ENCODE peak calls at places on chromosome 2, in seven cellular contexts. N is lower lobe of right lung, G is fibroblast of villous mesenchyme, A is SJSA1, T is dorsolateral prefrontal cortex, B is cardiac fibroblast, F is small intestine. W is an unnamed sample.

GRCh38 chr2:176325732-176326131 is 56.5 kb downstream of the MTX2 start:
- DNase-seq in N (no peak), F (no peak), B (no peak), T (no peak), A (no peak), G (no peak), W (no peak)

GRCh38 chr2:105308785-105309540 is 20.6 kb downstream of the TGFBRAP1 start:
- DNase-seq in T (no peak), N (peak; percentile 56), F (no peak), B (peak; percentile 32), A (no peak), G (peak; percentile 39), W (no peak)

GRCh38 chr2:127164761-127165538 is 55.1 kb downstream of the CYP27C1 start:
- DNase-seq in N (no peak), T (no peak), G (no peak), A (peak; percentile 32), F (no peak), B (no peak), W (no peak)

GRCh38 chr2:43340066-43340465 is 113.7 kb upstream of the ZFP36L2 start:
- DNase-seq in G (peak; percentile 88), A (no peak), B (peak; percentile 81), F (no peak), T (no peak), N (no peak), W (no peak)

GRCh38 chr2:152465541-152465940 is 130.6 kb downstream of the FMNL2 start:
- DNase-seq in B (peak; percentile 51), N (no peak), G (no peak), A (no peak), T (no peak), F (no peak), W (no peak)

GRCh38 chr2:16973586-16974274 is 308.1 kb upstream of the CYRIA start:
- DNase-seq in B (peak; percentile 4), F (no peak), A (no peak), T (no peak), N (no peak), G (peak; percentile 50), W (no peak)

GRCh38 chr2:27250652-27251379 is 12.0 kb downstream of the SLC30A3 start:
- DNase-seq in A (no peak), F (no peak), G (no peak), T (no peak), B (no peak), N (no peak), W (no peak)

GRCh38 chr2:16225545-16225944 is 285.2 kb downstream of the MYCN start:
- DNase-seq in T (no peak), F (no peak), G (no peak), A (no peak), B (no peak), N (no peak), W (no peak)

GRCh38 chr2:10901160-10901559 is 10.6 kb upstream of the KCNF1 start:
- DNase-seq in B (peak; percentile 20), G (peak; percentile 48), A (no peak), N (no peak), F (peak; percentile 75), T (no peak), W (no peak)

GRCh38 chr2:7886665-7887064 is 795.2 kb upstream of the ID2 start:
- DNase-seq in N (no peak), T (no peak), B (no peak), A (no peak), F (no peak), G (no peak), W (no peak)

DNA sequence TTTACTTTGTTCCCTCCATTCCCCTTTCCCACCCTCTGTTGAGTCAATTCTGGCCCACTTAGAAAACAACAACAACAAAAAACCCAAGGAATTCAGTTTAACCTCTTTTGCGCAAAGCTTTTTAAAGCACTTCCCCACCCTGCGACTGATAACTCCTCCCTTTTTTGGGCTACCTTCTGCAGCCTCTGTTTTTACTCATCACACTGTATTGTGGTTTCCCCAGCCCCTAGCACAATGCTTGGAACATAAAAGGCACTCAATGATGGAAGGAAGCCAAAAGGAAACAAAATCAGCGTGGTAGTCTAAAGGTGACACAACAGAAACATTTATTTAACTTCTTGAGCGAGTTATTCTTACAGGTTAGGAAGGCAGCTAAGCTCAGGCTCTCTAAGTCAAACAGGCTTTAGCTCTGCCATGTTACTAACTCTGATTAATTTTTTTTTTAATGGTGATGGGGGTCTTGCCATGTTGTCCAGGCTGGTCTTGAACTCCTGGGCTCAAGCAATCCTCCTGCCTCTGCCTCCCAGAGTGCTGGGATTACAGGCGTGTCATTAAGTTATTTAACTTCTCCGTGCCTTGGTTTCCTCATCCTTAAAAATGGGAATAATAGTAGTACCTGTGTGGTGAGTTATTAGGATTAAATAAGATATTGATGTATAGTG is 1.3 kb downstream of the CEP68 start:
- DNase-seq in G (peak; percentile 33), B (peak; percentile 50), A (no peak), N (no peak), T (no peak), F (peak; percentile 65), W (peak; percentile 54)
- H3K4me3 ChIP-seq in G (peak overlapping the region; percentile 77), B (peak overlapping the region; percentile 74), A (peak overlapping the region; percentile 87), N (peak overlapping the region; percentile 85), T (peak overlapping the region; percentile 98), F (peak overlapping the region; percentile 61), W (peak overlapping the region; percentile 68)

DNA sequence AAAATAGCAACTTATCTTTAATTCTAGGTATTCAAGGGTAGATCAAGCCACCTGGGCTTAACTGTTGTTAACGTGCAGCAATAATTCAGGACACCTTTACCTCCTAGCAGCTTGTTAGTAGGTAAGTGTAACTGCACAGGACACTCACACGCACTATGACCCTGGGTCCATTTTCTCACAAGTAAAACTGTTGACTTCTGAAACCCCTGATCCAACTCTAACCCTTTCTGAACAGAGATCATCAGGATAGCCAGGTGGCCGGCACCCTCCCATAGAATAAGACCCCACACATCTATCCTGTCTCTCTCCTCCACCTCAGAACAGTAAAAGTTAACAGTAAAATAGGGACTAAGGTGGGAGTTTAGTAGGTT is 610 bp downstream of the SPC25 start:
- DNase-seq in N (no peak), B (no peak), A (no peak), G (no peak), F (peak; percentile 17), T (no peak), W (no peak)
- H3K4me3 ChIP-seq in N (peak overlapping the region; percentile 68), B (peak overlapping the region; percentile 84), A (peak overlapping the region; percentile 66), G (peak overlapping the region; percentile 93), F (peak overlapping the region; percentile 24), T (peak overlapping the region; percentile 84), W (peak overlapping the region; percentile 83)

DNA sequence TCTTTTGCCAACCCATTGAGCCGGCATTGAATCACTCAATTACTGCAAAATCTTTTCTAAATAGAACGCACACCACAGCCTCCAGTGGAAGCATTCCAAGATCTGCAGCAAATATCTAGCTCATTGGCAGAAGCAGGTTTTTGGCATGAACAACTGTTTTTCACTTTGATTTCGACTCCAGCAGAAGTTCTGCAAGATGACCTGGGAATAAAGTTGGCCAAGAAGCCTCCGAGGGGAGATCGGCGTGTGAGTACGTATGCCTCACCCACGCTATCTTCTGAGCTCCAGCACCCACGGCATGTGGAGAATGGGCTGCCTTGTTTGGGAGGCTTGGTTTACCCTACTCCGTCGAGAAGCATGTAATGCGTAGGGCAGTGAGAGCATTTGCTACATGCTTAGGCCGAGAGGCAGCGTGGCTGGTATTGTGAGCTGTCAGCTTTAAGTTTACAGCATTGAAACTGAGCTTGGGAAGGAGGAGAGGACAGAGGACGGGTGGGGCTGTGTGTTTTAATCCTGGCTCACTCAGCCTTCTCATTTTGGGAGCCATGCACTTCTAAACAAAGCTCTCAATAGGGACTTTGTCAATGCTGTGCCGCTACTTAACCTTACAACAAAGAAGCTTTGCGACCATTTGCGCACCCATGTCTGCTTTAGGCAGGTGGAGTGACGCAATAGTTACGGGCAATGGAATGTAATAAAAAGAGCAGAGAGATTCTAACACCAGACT is 10.5 kb downstream of the PCARE start:
- DNase-seq in A (no peak), G (peak; percentile 37), B (peak; percentile 83), N (no peak), T (no peak), F (no peak), W (no peak)
- H3K4me3 ChIP-seq in A (no peak overlapping the region), G (no peak overlapping the region), B (no peak overlapping the region), N (no peak overlapping the region), T (no peak overlapping the region), F (no peak overlapping the region), W (no peak overlapping the region)

DNA sequence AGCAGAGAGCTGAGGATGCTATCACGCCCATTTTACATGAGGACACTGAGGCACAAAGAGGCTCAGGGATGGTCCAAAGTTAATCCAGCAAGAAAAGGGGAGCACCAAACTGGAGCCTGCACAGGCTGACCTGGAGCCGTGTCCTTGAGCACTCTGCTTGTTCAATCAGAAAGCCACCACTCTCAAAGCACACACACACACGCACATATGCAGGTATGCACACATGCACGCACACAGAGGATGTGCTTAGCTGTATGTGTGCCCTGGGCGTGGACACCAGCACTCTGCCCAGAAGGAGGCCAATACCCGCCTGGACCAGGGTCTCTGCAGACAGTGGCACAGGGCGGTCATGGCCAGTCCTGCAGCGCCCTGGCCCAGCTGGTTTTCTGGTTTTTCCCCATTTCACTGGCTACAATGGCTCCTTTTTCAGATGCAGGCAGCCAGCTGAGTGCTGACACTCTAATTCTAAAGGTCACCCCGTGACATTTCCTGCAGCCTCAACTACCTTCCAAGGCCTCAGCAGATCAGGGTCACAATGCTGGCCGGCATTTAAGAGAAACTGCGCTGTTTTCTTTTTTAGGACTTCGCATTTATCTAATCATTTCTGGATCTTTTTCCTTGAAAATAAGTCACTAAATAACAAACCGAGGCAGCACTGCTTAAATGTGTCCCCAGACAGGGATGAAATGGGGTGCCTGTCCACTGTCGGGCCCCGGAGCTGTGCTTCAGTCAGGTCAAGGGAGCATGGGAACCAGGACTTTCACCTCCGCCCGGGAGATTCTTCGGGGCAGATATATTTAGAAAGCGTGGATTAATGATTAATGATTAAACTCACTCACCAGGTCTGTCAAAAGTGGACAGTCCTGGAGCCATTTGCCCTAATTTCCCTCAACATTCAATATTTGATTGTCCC is 104.5 kb downstream of the HDAC4 start:
- DNase-seq in N (no peak), G (no peak), A (no peak), F (peak; percentile 81), B (no peak), T (peak; percentile 68), W (no peak)
- H3K4me3 ChIP-seq in N (no peak overlapping the region), G (no peak overlapping the region), A (no peak overlapping the region), F (no peak overlapping the region), B (no peak overlapping the region), T (no peak overlapping the region), W (no peak overlapping the region)

GRCh38 chr2:170820647-170821630 is 4.3 kb downstream of the GAD1 start:
- DNase-seq in G (no peak), B (no peak), A (no peak), T (no peak), N (no peak), F (peak; percentile 58), W (peak; percentile 31)

GRCh38 chr2:170822292-170822884 is 5.7 kb downstream of the GAD1 start:
- DNase-seq in B (no peak), F (no peak), N (no peak), A (no peak), T (no peak), G (no peak), W (no peak)

GRCh38 chr2:170822885-170823799 is 6.5 kb downstream of the GAD1 start:
- DNase-seq in G (no peak), T (no peak), N (no peak), A (no peak), B (no peak), F (no peak), W (no peak)

GRCh38 chr2:170819941-170820646 is 3.4 kb downstream of the GAD1 start:
- DNase-seq in B (no peak), F (no peak), N (no peak), T (no peak), G (no peak), A (no peak), W (no peak)

GRCh38 chr2:170821631-170822291 is 5.1 kb downstream of the GAD1 start:
- DNase-seq in N (no peak), A (no peak), F (no peak), G (no peak), B (no peak), T (no peak), W (no peak)
- H3K4me3 ChIP-seq in N (peak overlapping the region; percentile 13), A (no peak overlapping the region), F (no peak overlapping the region), G (no peak overlapping the region), B (no peak overlapping the region), T (peak overlapping the region; percentile 52), W (no peak overlapping the region)